ENCODE peak calls at places on chromosomes 5 and 9, in nine cellular contexts. Z, F, J, T, S, I, D, C and L are unnamed samples.
A peak's percentile ranks its signal among the peaks of the same experiment; 100 is the strongest.

GRCh38 chr9:94443039-94443722 is 111.7 kb upstream of the PCAT7 start:
- DNase-seq in Z (no peak), F (no peak), J (no peak), T (no peak), S (no peak), I (no peak), D (no peak), C (no peak), L (no peak)

GRCh38 chr5:59065551-59065950 is 482.7 kb downstream of the RAB3C start:
- DNase-seq in Z (no peak), F (no peak), J (no peak), T (no peak), S (no peak), I (no peak), D (peak; percentile 73), C (no peak), L (no peak)

GRCh38 chr9:69500925-69501324 is 171.2 kb downstream of the APBA1 start:
- DNase-seq in Z (no peak), F (no peak), J (no peak), T (no peak), S (no peak), I (no peak), D (no peak), C (no peak), L (no peak)

GRCh38 chr9:7816021-7816420 is 16.4 kb upstream of the DMAC1 start:
- DNase-seq in Z (no peak), F (no peak), J (no peak), T (no peak), S (no peak), I (no peak), D (no peak), C (no peak), L (no peak)

GRCh38 chr5:45454114-45454513 is 242.1 kb downstream of the HCN1 start:
- DNase-seq in Z (no peak), F (no peak), J (no peak), T (no peak), S (no peak), I (peak; percentile 23), D (peak; percentile 61), C (no peak), L (no peak)

GRCh38 chr5:42483472-42484154 is 60.4 kb downstream of the GHR start:
- DNase-seq in Z (no peak), F (no peak), J (no peak), T (peak; percentile 68), S (no peak), I (no peak), D (no peak), C (no peak), L (no peak)

GRCh38 chr9:6034954-6035353 is 19.5 kb upstream of the RANBP6 start:
- DNase-seq in Z (no peak), F (no peak), J (no peak), T (no peak), S (no peak), I (no peak), D (peak; percentile 27), C (no peak), L (no peak)

GRCh38 chr5:134561871-134562296 is 36.4 kb downstream of the JADE2 start:
- DNase-seq in Z (no peak), F (no peak), J (no peak), T (no peak), S (peak; percentile 48), I (no peak), D (peak; percentile 33), C (peak; percentile 93), L (peak; percentile 63)

GRCh38 chr5:118551031-118551430 is 437.3 kb downstream of the DTWD2 start:
- DNase-seq in Z (no peak), F (no peak), J (no peak), T (no peak), S (no peak), I (no peak), D (no peak), C (no peak), L (no peak)

GRCh38 chr5:37044120-37044519 is 167.6 kb downstream of the NIPBL start:
- DNase-seq in Z (no peak), F (no peak), J (no peak), T (no peak), S (no peak), I (no peak), D (no peak), C (no peak), L (no peak)

GRCh38 chr5:622359-622758 is 10.2 kb downstream of the CEP72 start:
- DNase-seq in Z (no peak), F (no peak), J (no peak), T (no peak), S (no peak), I (no peak), D (no peak), C (no peak), L (no peak)

GRCh38 chr9:76365028-76365427 is 29.2 kb downstream of the RFK start:
- DNase-seq in Z (no peak), F (no peak), J (no peak), T (no peak), S (no peak), I (no peak), D (peak; percentile 75), C (peak; percentile 41), L (no peak)

GRCh38 chr5:7474821-7475403 is 79.0 kb downstream of the ADCY2 start:
- DNase-seq in Z (no peak), F (no peak), J (no peak), T (no peak), S (no peak), I (no peak), D (no peak), C (no peak), L (no peak)

GRCh38 chr5:34041247-34041972 is 1.6 kb downstream of the C1QTNF3 start:
- DNase-seq in Z (no peak), F (no peak), J (no peak), T (no peak), S (no peak), I (no peak), D (no peak), C (no peak), L (no peak)
- H3K4me1 ChIP-seq in Z (no peaks in the 10 kb centered on the region), F (peaks cover 43% of the 10 kb centered on the region), J (peaks cover 18% of the 10 kb centered on the region), T (no peaks in the 10 kb centered on the region), S (peaks cover 8% of the 10 kb centered on the region), I (peaks cover 24% of the 10 kb centered on the region), D (peaks cover 13% of the 10 kb centered on the region), C (no peaks in the 10 kb centered on the region), L (peaks cover 33% of the 10 kb centered on the region)

GRCh38 chr5:21802100-21802499 is 1051.0 kb downstream of the CDH12 start:
- DNase-seq in Z (no peak), F (no peak), J (no peak), T (no peak), S (no peak), I (no peak), D (no peak), C (no peak), L (no peak)

GRCh38 chr5:21807953-21808352 is 1045.2 kb downstream of the CDH12 start:
- DNase-seq in Z (no peak), F (no peak), J (no peak), T (no peak), S (no peak), I (no peak), D (peak; percentile 97), C (peak; percentile 15), L (no peak)

GRCh38 chr5:21806271-21806670 is 1046.9 kb downstream of the CDH12 start:
- DNase-seq in Z (no peak), F (no peak), J (no peak), T (no peak), S (no peak), I (no peak), D (no peak), C (no peak), L (no peak)

GRCh38 chr5:21806943-21807342 is 1046.2 kb downstream of the CDH12 start:
- DNase-seq in Z (no peak), F (peak; percentile 8), J (no peak), T (no peak), S (no peak), I (no peak), D (peak; percentile 98), C (peak; percentile 57), L (no peak)

GRCh38 chr5:21802869-21803490 is 1050.2 kb downstream of the CDH12 start:
- DNase-seq in Z (no peak), F (no peak), J (no peak), T (no peak), S (peak; percentile 3), I (no peak), D (peak; percentile 79), C (peak; percentile 50), L (no peak)
- TF ChIP-seq CTCF in Z (peak; percentile 31), F (peak; percentile 35), J (peak; percentile 28), T (no peak), S (peak; percentile 76), I (peak; percentile 20), D (peak; percentile 95), C (peak; percentile 55), L (peak; percentile 45)

DNA sequence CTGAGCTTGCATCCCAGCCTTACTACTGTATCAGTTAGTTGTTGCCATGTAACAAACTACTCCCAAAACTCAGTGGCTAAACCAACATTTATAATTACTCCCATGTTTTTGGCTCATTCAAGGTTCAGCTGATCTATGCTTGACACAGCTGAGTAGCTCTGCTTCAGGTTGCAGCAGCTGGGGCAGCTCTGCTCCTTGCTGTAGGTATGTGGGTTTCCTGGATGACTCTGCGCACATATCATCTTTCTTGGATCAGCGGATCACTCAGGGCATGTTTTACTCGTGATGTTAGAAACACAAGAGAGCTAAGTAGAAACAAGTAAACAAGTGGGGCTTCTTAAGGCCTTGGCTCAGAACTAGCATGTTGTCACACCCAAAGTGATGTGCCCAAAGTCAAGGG is 15.1 kb downstream of the TEK start:
- DNase-seq in Z (no peak), F (no peak), J (no peak), T (no peak), S (no peak), I (no peak), D (peak; percentile 65), C (no peak), L (no peak)
- H3K4me1 ChIP-seq in Z (no peaks in the 10 kb centered on the region), F (no peaks in the 10 kb centered on the region), J (peaks cover 34% of the 10 kb centered on the region), T (no peaks in the 10 kb centered on the region), S (peaks cover 27% of the 10 kb centered on the region), I (no peaks in the 10 kb centered on the region), D (peaks cover 46% of the 10 kb centered on the region), C (no peaks in the 10 kb centered on the region), L (peaks cover 14% of the 10 kb centered on the region)

GRCh38 chr5:67844937-67845336 is 370.6 kb upstream of the PIK3R1 start:
- DNase-seq in Z (no peak), F (no peak), J (no peak), T (no peak), S (no peak), I (no peak), D (no peak), C (no peak), L (no peak)

GRCh38 chr5:67842806-67843205 is 372.8 kb upstream of the PIK3R1 start:
- DNase-seq in Z (no peak), F (no peak), J (no peak), T (no peak), S (no peak), I (no peak), D (no peak), C (peak; percentile 56), L (no peak)
- TF ChIP-seq CTCF in Z (no peak), F (no peak), J (no peak), T (no peak), S (no peak), I (no peak), D (no peak), C (peak; percentile 50), L (no peak)

DNA sequence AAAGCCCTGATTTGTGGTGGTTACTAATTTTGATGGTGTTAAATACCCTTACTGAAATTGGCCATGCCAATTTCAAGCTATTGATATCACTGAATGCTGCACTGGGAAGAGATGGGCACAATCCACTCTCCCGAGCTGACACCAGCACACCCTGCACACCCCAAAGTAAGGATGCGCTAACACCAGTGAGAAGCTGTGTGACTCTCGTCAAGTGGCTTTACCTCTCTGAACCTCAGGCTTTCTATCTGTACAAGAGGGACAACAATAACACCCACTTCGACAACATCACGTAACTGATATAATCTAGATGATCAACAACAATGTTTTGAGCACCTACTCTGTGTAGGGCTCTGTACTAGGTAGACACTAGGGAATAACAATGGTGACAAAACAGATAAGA is 8.0 kb upstream of the AKNA start:
- DNase-seq in Z (no peak), F (no peak), J (no peak), T (no peak), S (no peak), I (no peak), D (no peak), C (no peak), L (no peak)
- H3K4me1 ChIP-seq in Z (no peaks in the 10 kb centered on the region), F (peaks cover 62% of the 10 kb centered on the region), J (peaks cover 53% of the 10 kb centered on the region), T (peaks cover 17% of the 10 kb centered on the region), S (peaks cover 15% of the 10 kb centered on the region), I (peaks cover 6% of the 10 kb centered on the region), D (peaks cover 16% of the 10 kb centered on the region), C (peaks cover 13% of the 10 kb centered on the region), L (peaks cover 5% of the 10 kb centered on the region)